ENCODE peak calls at places on chromosomes 12 and 14, in six cellular contexts. One of them, this sample, is unnamed.

GRCh38 chr12:20404576-20405346 is 36.4 kb downstream of the PDE3A start:
- DNase-seq in fibroblast of mammary gland: peak; percentile 48
- DNase-seq in A673: peak; percentile 17
- DNase-seq in HL-60: no peak
- DNase-seq in skeletal muscle cell: no peak
- DNase-seq in CD4-positive, CD25-positive, alpha-beta regulatory T cell: no peak
- DNase-seq in this sample: no peak

GRCh38 chr12:124509676-124510300 is 57.6 kb downstream of the NCOR2 start:
- DNase-seq in A673: no peak
- DNase-seq in CD4-positive, CD25-positive, alpha-beta regulatory T cell: no peak
- DNase-seq in skeletal muscle cell: peak; percentile 89
- DNase-seq in HL-60: no peak
- DNase-seq in fibroblast of mammary gland: peak; percentile 73
- DNase-seq in this sample: no peak

GRCh38 chr12:49024543-49024942 is 6.0 kb upstream of the PRKAG1 start:
- DNase-seq in A673: no peak
- DNase-seq in CD4-positive, CD25-positive, alpha-beta regulatory T cell: no peak
- DNase-seq in fibroblast of mammary gland: no peak
- DNase-seq in HL-60: no peak
- DNase-seq in skeletal muscle cell: no peak
- DNase-seq in this sample: no peak

GRCh38 chr12:116718578-116719454 is 19.1 kb downstream of the SPRING1 start:
- DNase-seq in A673: peak; percentile 69
- DNase-seq in fibroblast of mammary gland: peak; percentile 37
- DNase-seq in skeletal muscle cell: no peak
- DNase-seq in HL-60: no peak
- DNase-seq in CD4-positive, CD25-positive, alpha-beta regulatory T cell: no peak
- DNase-seq in this sample: no peak

GRCh38 chr12:88944403-88944802 is 364.1 kb upstream of the KITLG start:
- DNase-seq in skeletal muscle cell: no peak
- DNase-seq in A673: no peak
- DNase-seq in CD4-positive, CD25-positive, alpha-beta regulatory T cell: no peak
- DNase-seq in fibroblast of mammary gland: peak; percentile 67
- DNase-seq in HL-60: no peak
- DNase-seq in this sample: no peak

GRCh38 chr14:24911324-24912095 is 138.4 kb downstream of the STXBP6 start:
- DNase-seq in CD4-positive, CD25-positive, alpha-beta regulatory T cell: no peak
- DNase-seq in HL-60: peak; percentile 27
- DNase-seq in fibroblast of mammary gland: peak; percentile 88
- DNase-seq in A673: peak; percentile 43
- DNase-seq in skeletal muscle cell: peak; percentile 80
- DNase-seq in this sample: no peak

GRCh38 chr14:51650721-51651387 is 856 bp upstream of the FRMD6 start:
- DNase-seq in skeletal muscle cell: no peak
- DNase-seq in fibroblast of mammary gland: peak; percentile 47
- DNase-seq in A673: no peak
- DNase-seq in HL-60: no peak
- DNase-seq in CD4-positive, CD25-positive, alpha-beta regulatory T cell: peak; percentile 7
- DNase-seq in this sample: no peak

GRCh38 chr12:24364921-24365320 is 415.5 kb upstream of the SOX5 start:
- DNase-seq in A673: no peak
- DNase-seq in skeletal muscle cell: no peak
- DNase-seq in CD4-positive, CD25-positive, alpha-beta regulatory T cell: no peak
- DNase-seq in HL-60: no peak
- DNase-seq in fibroblast of mammary gland: peak; percentile 10
- DNase-seq in this sample: no peak

GRCh38 chr12:79837575-79837974 is 97.3 kb downstream of the PPP1R12A start:
- DNase-seq in A673: no peak
- DNase-seq in fibroblast of mammary gland: no peak
- DNase-seq in skeletal muscle cell: no peak
- DNase-seq in CD4-positive, CD25-positive, alpha-beta regulatory T cell: no peak
- DNase-seq in HL-60: no peak
- DNase-seq in this sample: no peak

GRCh38 chr14:34161351-34162169 is 210.7 kb upstream of the EGLN3 start:
- DNase-seq in fibroblast of mammary gland: peak; percentile 38
- DNase-seq in skeletal muscle cell: no peak
- DNase-seq in HL-60: no peak
- DNase-seq in A673: no peak
- DNase-seq in CD4-positive, CD25-positive, alpha-beta regulatory T cell: no peak
- DNase-seq in this sample: no peak

GRCh38 chr14:52060080-52060479 is 8.8 kb downstream of the NID2 start:
- DNase-seq in skeletal muscle cell: no peak
- DNase-seq in fibroblast of mammary gland: peak; percentile 55
- DNase-seq in A673: no peak
- DNase-seq in HL-60: no peak
- DNase-seq in CD4-positive, CD25-positive, alpha-beta regulatory T cell: no peak
- DNase-seq in this sample: no peak

GRCh38 chr14:60101801-60102200 is 10.1 kb downstream of the PCNX4 start:
- DNase-seq in CD4-positive, CD25-positive, alpha-beta regulatory T cell: no peak
- DNase-seq in skeletal muscle cell: no peak
- DNase-seq in fibroblast of mammary gland: peak; percentile 42
- DNase-seq in A673: no peak
- DNase-seq in HL-60: no peak
- DNase-seq in this sample: no peak

GRCh38 chr14:67199016-67199415 is 9.8 kb downstream of the GARIN2 start:
- DNase-seq in A673: no peak
- DNase-seq in fibroblast of mammary gland: no peak
- DNase-seq in HL-60: no peak
- DNase-seq in skeletal muscle cell: no peak
- DNase-seq in CD4-positive, CD25-positive, alpha-beta regulatory T cell: no peak
- DNase-seq in this sample: no peak

GRCh38 chr12:112303004-112303403 is 79.2 kb downstream of the HECTD4 start:
- DNase-seq in CD4-positive, CD25-positive, alpha-beta regulatory T cell: peak; percentile 8
- DNase-seq in fibroblast of mammary gland: peak; percentile 80
- DNase-seq in A673: no peak
- DNase-seq in HL-60: no peak
- DNase-seq in skeletal muscle cell: peak; percentile 42
- DNase-seq in this sample: no peak

GRCh38 chr12:121283841-121284240 is 12.7 kb downstream of the CAMKK2 start:
- DNase-seq in CD4-positive, CD25-positive, alpha-beta regulatory T cell: no peak
- DNase-seq in A673: no peak
- DNase-seq in skeletal muscle cell: no peak
- DNase-seq in fibroblast of mammary gland: no peak
- DNase-seq in HL-60: no peak
- DNase-seq in this sample: no peak

GRCh38 chr12:92668739-92669138 is 34.0 kb upstream of the PLEKHG7 start:
- DNase-seq in HL-60: no peak
- DNase-seq in skeletal muscle cell: no peak
- DNase-seq in CD4-positive, CD25-positive, alpha-beta regulatory T cell: no peak
- DNase-seq in A673: no peak
- DNase-seq in fibroblast of mammary gland: no peak
- DNase-seq in this sample: no peak

GRCh38 chr12:54725233-54725843 is 77.2 kb upstream of the DCD start:
- DNase-seq in HL-60: no peak
- DNase-seq in CD4-positive, CD25-positive, alpha-beta regulatory T cell: no peak
- DNase-seq in fibroblast of mammary gland: peak; percentile 26
- DNase-seq in skeletal muscle cell: no peak
- DNase-seq in A673: peak; percentile 90
- DNase-seq in this sample: no peak

GRCh38 chr12:48973992-48974673 is 2.6 kb upstream of the WNT10B start:
- DNase-seq in fibroblast of mammary gland: peak; percentile 44
- DNase-seq in HL-60: no peak
- DNase-seq in A673: no peak
- DNase-seq in CD4-positive, CD25-positive, alpha-beta regulatory T cell: no peak
- DNase-seq in skeletal muscle cell: no peak
- DNase-seq in this sample: no peak

GRCh38 chr12:29278673-29279420 is 102.1 kb downstream of the ERGIC2 start:
- DNase-seq in fibroblast of mammary gland: peak; percentile 76
- DNase-seq in A673: no peak
- DNase-seq in skeletal muscle cell: no peak
- DNase-seq in HL-60: no peak
- DNase-seq in CD4-positive, CD25-positive, alpha-beta regulatory T cell: no peak
- DNase-seq in this sample: no peak

GRCh38 chr14:50410921-50411320 is 14.2 kb upstream of the CDKL1 start:
- DNase-seq in A673: no peak
- DNase-seq in fibroblast of mammary gland: peak; percentile 80
- DNase-seq in CD4-positive, CD25-positive, alpha-beta regulatory T cell: no peak
- DNase-seq in skeletal muscle cell: no peak
- DNase-seq in HL-60: no peak
- DNase-seq in this sample: no peak

GRCh38 chr12:86837246-86837645 is 581.1 kb upstream of the MGAT4C start:
- DNase-seq in CD4-positive, CD25-positive, alpha-beta regulatory T cell: no peak
- DNase-seq in A673: no peak
- DNase-seq in HL-60: no peak
- DNase-seq in skeletal muscle cell: no peak
- DNase-seq in fibroblast of mammary gland: no peak
- DNase-seq in this sample: no peak

GRCh38 chr14:92266216-92266615 is 56.7 kb upstream of the SLC24A4 start:
- DNase-seq in A673: no peak
- DNase-seq in CD4-positive, CD25-positive, alpha-beta regulatory T cell: no peak
- DNase-seq in fibroblast of mammary gland: no peak
- DNase-seq in HL-60: no peak
- DNase-seq in skeletal muscle cell: no peak
- DNase-seq in this sample: no peak

GRCh38 chr12:46217686-46218508 is 50.9 kb downstream of the SLC38A1 start:
- DNase-seq in HL-60: peak; percentile 18
- DNase-seq in fibroblast of mammary gland: no peak
- DNase-seq in skeletal muscle cell: no peak
- DNase-seq in A673: no peak
- DNase-seq in CD4-positive, CD25-positive, alpha-beta regulatory T cell: peak; percentile 82
- DNase-seq in this sample: peak; percentile 88
- H3K4me3 ChIP-seq in HL-60: no peak overlapping the region
- H3K4me3 ChIP-seq in fibroblast of mammary gland: no peak overlapping the region
- H3K4me3 ChIP-seq in skeletal muscle cell: no peak overlapping the region
- H3K4me3 ChIP-seq in A673: no peak overlapping the region
- H3K4me3 ChIP-seq in CD4-positive, CD25-positive, alpha-beta regulatory T cell: peak overlapping the region; percentile 80
- H3K4me3 ChIP-seq in this sample: peak overlapping the region; percentile 18

DNA sequence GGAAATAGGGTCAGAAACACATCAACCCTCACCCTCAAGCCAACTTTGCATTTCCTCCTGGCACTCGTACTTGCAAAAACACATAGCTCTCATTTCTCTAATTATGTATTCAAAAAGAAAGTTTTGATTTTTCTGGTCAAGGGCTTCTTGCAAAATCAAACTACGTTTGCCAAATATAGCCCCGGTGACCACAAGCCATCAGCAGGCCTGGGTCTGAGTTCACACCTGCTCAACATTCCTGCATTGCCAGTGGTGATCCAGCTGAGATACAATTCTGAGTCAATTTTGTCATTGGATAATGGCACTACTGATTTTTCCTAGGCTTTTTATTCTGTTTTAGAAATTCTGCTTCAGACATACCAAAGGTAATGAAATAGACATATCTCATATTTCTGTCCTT is 10.7 kb upstream of the BHLHE41 start:
- DNase-seq in skeletal muscle cell: no peak
- DNase-seq in CD4-positive, CD25-positive, alpha-beta regulatory T cell: no peak
- DNase-seq in HL-60: no peak
- DNase-seq in A673: no peak
- DNase-seq in fibroblast of mammary gland: no peak
- DNase-seq in this sample: no peak
- H3K4me3 ChIP-seq in skeletal muscle cell: no peak overlapping the region
- H3K4me3 ChIP-seq in CD4-positive, CD25-positive, alpha-beta regulatory T cell: no peak overlapping the region
- H3K4me3 ChIP-seq in HL-60: no peak overlapping the region
- H3K4me3 ChIP-seq in A673: no peak overlapping the region
- H3K4me3 ChIP-seq in fibroblast of mammary gland: no peak overlapping the region
- H3K4me3 ChIP-seq in this sample: no peak overlapping the region

GRCh38 chr12:58914457-58914856 is 5.8 kb downstream of the LRIG3 start:
- DNase-seq in A673: no peak
- DNase-seq in HL-60: no peak
- DNase-seq in fibroblast of mammary gland: no peak
- DNase-seq in skeletal muscle cell: no peak
- DNase-seq in CD4-positive, CD25-positive, alpha-beta regulatory T cell: no peak
- DNase-seq in this sample: no peak
- H3K4me3 ChIP-seq in A673: no peak overlapping the region
- H3K4me3 ChIP-seq in HL-60: no peak overlapping the region
- H3K4me3 ChIP-seq in fibroblast of mammary gland: no peak overlapping the region
- H3K4me3 ChIP-seq in skeletal muscle cell: no peak overlapping the region
- H3K4me3 ChIP-seq in CD4-positive, CD25-positive, alpha-beta regulatory T cell: no peak overlapping the region
- H3K4me3 ChIP-seq in this sample: no peak overlapping the region

GRCh38 chr12:10716277-10716676 is 6.8 kb downstream of the YBX3 start:
- DNase-seq in HL-60: no peak
- DNase-seq in fibroblast of mammary gland: no peak
- DNase-seq in skeletal muscle cell: no peak
- DNase-seq in A673: no peak
- DNase-seq in CD4-positive, CD25-positive, alpha-beta regulatory T cell: no peak
- DNase-seq in this sample: no peak
- H3K4me3 ChIP-seq in HL-60: no peak overlapping the region
- H3K4me3 ChIP-seq in fibroblast of mammary gland: peak overlapping the region; percentile 40
- H3K4me3 ChIP-seq in skeletal muscle cell: peak overlapping the region; percentile 23
- H3K4me3 ChIP-seq in A673: no peak overlapping the region
- H3K4me3 ChIP-seq in CD4-positive, CD25-positive, alpha-beta regulatory T cell: no peak overlapping the region
- H3K4me3 ChIP-seq in this sample: no peak overlapping the region